ENCODE peak calls at places on chromosomes 1 and 21, in seven cellular contexts. D is CD4-positive, alpha-beta memory T cell; N is A549; R is aorta; E is psoas muscle; L is mesendoderm; W is colonic mucosa. G is an unnamed sample.

GRCh38 chr1:14871569-14871968 is 273.1 kb downstream of the KAZN start:
- DNase-seq in D (no peak), N (no peak), R (no peak), E (no peak), L (no peak), W (no peak), G (no peak)

GRCh38 chr1:33175865-33176264 is 6.0 kb downstream of the TRIM62 start:
- DNase-seq in D (no peak), N (no peak), R (no peak), E (no peak), L (no peak), W (no peak), G (no peak)

GRCh38 chr1:18010945-18011344 is 96.7 kb upstream of the IGSF21 start:
- DNase-seq in D (no peak), N (no peak), R (no peak), E (no peak), L (peak; percentile 45), W (no peak), G (no peak)

GRCh38 chr1:19704247-19705113 is 39.8 kb downstream of the HTR6 start:
- DNase-seq in D (peak; percentile 61), N (peak; percentile 76), R (peak; percentile 81), E (peak; percentile 85), L (peak; percentile 85), W (peak; percentile 75), G (peak; percentile 82)

GRCh38 chr1:93605812-93606512 is 75.7 kb downstream of the BCAR3 start:
- DNase-seq in D (no peak), N (peak; percentile 68), R (peak; percentile 42), E (no peak), L (no peak), W (no peak), G (no peak)

GRCh38 chr1:226209307-226210059 is 14.0 kb upstream of the MIXL1 start:
- DNase-seq in D (no peak), N (no peak), R (no peak), E (no peak), L (no peak), W (no peak), G (no peak)

GRCh38 chr1:23865543-23865930 is 2.6 kb downstream of the FUCA1 start:
- DNase-seq in D (no peak), N (no peak), R (peak; percentile 57), E (no peak), L (no peak), W (peak; percentile 47), G (no peak)

GRCh38 chr1:56137829-56138505 is 441.4 kb downstream of the PLPP3 start:
- DNase-seq in D (no peak), N (no peak), R (no peak), E (no peak), L (no peak), W (no peak), G (no peak)

GRCh38 chr1:177219458-177220390 is 49.0 kb downstream of the BRINP2 start:
- DNase-seq in D (no peak), N (no peak), R (no peak), E (no peak), L (no peak), W (no peak), G (no peak)

GRCh38 chr1:205250699-205251098 is 23.0 kb downstream of the TMCC2 start:
- DNase-seq in D (no peak), N (no peak), R (no peak), E (no peak), L (peak; percentile 63), W (no peak), G (no peak)

DNA sequence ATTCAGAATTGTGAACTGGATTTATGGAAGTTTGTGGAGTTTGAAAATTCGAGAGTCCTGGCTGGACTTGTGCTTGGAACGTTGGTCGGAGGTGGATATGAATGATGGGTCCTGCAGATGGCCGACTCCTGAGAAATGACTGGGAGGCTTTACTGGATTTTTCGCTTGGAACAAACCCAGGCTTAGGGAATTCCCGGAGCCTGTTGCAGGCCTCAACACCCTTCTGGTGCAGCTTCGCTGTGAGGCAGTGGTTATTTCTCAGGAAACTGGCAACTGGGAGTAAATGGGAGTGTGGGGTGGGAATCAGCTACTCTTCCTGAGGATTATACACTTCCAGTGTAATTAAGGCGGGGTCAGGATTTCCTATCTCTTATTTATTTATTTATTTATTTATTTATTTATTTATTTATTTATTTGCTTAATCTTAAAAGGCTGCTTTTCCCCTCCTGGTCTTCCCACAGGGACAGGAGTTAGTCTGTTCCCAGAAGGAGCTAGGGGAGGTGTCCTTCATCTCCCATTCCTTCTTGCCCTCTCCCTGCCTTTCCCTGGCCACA is 21.1 kb downstream of the MAPKAPK2 start:
- DNase-seq in D (no peak), N (no peak), R (peak; percentile 54), E (no peak), L (no peak), W (no peak), G (no peak)
- H3K4me1 ChIP-seq in D (peaks cover 93% of the 10 kb centered on the region), N (peaks cover 67% of the 10 kb centered on the region), R (no peaks in the 10 kb centered on the region), E (peaks cover 95% of the 10 kb centered on the region), L (peaks cover 22% of the 10 kb centered on the region), W (peaks cover 12% of the 10 kb centered on the region), G (peaks cover 46% of the 10 kb centered on the region)

GRCh38 chr21:45127937-45128336 is 53.6 kb downstream of the ADARB1 start:
- DNase-seq in D (no peak), N (no peak), R (no peak), E (no peak), L (no peak), W (no peak), G (no peak)
- H3K4me1 ChIP-seq in D (no peaks in the 10 kb centered on the region), N (peaks cover 18% of the 10 kb centered on the region), R (no peaks in the 10 kb centered on the region), E (peaks cover 59% of the 10 kb centered on the region), L (no peaks in the 10 kb centered on the region), W (peaks cover 5% of the 10 kb centered on the region), G (peaks cover 11% of the 10 kb centered on the region)

DNA sequence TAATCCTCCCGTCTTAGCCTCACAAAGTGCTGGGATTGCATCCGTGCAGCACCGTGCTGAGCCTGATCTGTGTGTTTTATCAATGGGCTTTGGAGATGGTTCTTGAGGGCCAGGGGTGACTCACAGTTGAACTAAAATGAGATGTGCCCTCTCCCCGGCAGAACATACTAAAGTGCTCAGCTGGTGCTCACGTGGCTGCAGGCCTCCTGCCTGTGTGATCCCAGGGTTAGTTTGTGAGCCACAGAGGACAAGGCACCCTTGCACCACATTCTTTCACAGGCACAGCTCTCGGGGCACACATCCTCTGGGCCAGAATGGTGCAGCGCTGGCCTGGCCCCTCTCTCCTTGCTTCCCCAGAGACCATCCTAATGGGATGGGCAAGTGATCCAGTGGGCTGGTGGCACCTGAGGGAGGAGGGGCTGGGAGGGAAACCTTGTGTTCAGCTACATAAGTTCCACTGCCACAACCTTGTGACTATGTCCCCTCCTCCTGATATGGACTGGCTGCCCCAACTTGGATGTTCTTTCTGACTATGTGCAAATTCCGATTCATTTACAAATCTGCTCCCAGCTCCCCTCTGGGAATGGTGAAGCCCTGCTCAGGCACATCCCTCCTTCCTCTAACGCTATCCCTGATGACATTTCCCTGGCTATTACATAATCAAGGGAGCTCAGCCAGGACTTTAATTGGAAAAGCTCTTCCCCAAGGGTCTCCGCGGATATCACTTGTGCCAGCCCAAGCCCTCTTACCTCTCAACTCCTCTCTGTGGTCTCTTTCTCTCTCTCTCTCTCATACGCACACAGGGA is 197.1 kb upstream of the EDN2 start:
- DNase-seq in D (no peak), N (no peak), R (no peak), E (peak; percentile 68), L (no peak), W (no peak), G (no peak)
- H3K4me1 ChIP-seq in D (peaks cover 66% of the 10 kb centered on the region), N (no peaks in the 10 kb centered on the region), R (no peaks in the 10 kb centered on the region), E (peaks cover 6% of the 10 kb centered on the region), L (no peaks in the 10 kb centered on the region), W (no peaks in the 10 kb centered on the region), G (no peaks in the 10 kb centered on the region)

DNA sequence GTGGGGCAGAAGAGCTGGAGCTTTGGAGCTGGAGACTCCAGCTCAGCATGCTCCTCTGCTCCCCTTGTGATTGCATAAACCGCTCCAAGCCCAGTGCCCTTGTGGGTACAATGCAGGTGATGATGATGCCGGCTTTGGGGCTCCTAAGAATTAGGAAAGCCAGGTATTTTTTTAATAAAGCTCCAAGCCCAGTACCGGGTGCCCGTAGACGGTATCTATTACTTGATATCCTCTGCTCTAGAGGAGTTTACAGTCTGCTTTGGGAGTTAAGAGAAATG is 27.2 kb downstream of the TENT5C start:
- DNase-seq in D (no peak), N (no peak), R (no peak), E (no peak), L (no peak), W (no peak), G (no peak)
- H3K4me1 ChIP-seq in D (peaks cover 35% of the 10 kb centered on the region), N (no peaks in the 10 kb centered on the region), R (no peaks in the 10 kb centered on the region), E (peaks cover 35% of the 10 kb centered on the region), L (peaks cover 2% of the 10 kb centered on the region), W (no peaks in the 10 kb centered on the region), G (no peaks in the 10 kb centered on the region)